ENCODE peak calls at places on chromosomes 3 and 15, in six cellular contexts. O is uterus, Q is cardiac muscle cell, D is colonic mucosa, N is lower lobe of right lung, P is thyroid gland. F is an unnamed sample. For H3K4me1, the result is how much of the 10 kb centered on the place peaks cover.

GRCh38 chr3:107508331-107508730 is 14.4 kb upstream of the BBX start:
- DNase-seq in O (no peak), Q (no peak), D (no peak), N (no peak), P (no peak), F (no peak)

GRCh38 chr15:39855400-39855799 is 64.7 kb downstream of the GPR176 start:
- DNase-seq in O (no peak), Q (no peak), D (no peak), N (no peak), P (no peak), F (no peak)

GRCh38 chr15:81937189-81937588 is 108.6 kb downstream of the MEX3B start:
- DNase-seq in O (no peak), Q (no peak), D (no peak), N (no peak), P (no peak), F (no peak)

GRCh38 chr3:186589856-186590579 is 19.5 kb downstream of the DNAJB11 start:
- DNase-seq in O (no peak), Q (no peak), D (no peak), N (no peak), P (peak), F (no peak)

GRCh38 chr15:69082041-69082502 is 67.6 kb downstream of the NOX5 start:
- DNase-seq in O (peak), Q (no peak), D (no peak), N (no peak), P (no peak), F (no peak)

GRCh38 chr15:75153084-75153483 is 48.6 kb upstream of the C15orf39 start:
- DNase-seq in O (no peak), Q (peak), D (no peak), N (no peak), P (no peak), F (no peak)

GRCh38 chr15:25825215-25825614 is 37.9 kb downstream of the ATP10A start:
- DNase-seq in O (no peak), Q (no peak), D (no peak), N (no peak), P (no peak), F (no peak)

GRCh38 chr15:61871926-61872522 is 188.2 kb downstream of the VPS13C start:
- DNase-seq in O (no peak), Q (peak), D (no peak), N (no peak), P (no peak), F (no peak)

GRCh38 chr3:197428117-197428761 is 127.5 kb downstream of the BDH1 start:
- DNase-seq in O (no peak), Q (no peak), D (peak), N (no peak), P (peak), F (no peak)

GRCh38 chr3:38347421-38348200 is 1.0 kb downstream of the XYLB start:
- DNase-seq in O (no peak), Q (no peak), D (peak), N (no peak), P (no peak), F (no peak)

GRCh38 chr15:82647835-82648256 is 683 bp upstream of the CPEB1 start:
- DNase-seq in O (peak), Q (peak), D (no peak), N (peak), P (peak), F (no peak)

GRCh38 chr15:98131924-98132323 is 171.4 kb downstream of the ARRDC4 start:
- DNase-seq in O (no peak), Q (no peak), D (no peak), N (no peak), P (no peak), F (no peak)

GRCh38 chr3:124883766-124884473 is 3.2 kb downstream of the ITGB5 start:
- DNase-seq in O (no peak), Q (no peak), D (no peak), N (no peak), P (no peak), F (no peak)

GRCh38 chr3:62184559-62184958 is 188.8 kb downstream of the FEZF2 start:
- DNase-seq in O (no peak), Q (no peak), D (no peak), N (no peak), P (no peak), F (no peak)

GRCh38 chr15:92538115-92538514 is 117.5 kb downstream of the FAM174B start:
- DNase-seq in O (no peak), Q (no peak), D (no peak), N (no peak), P (no peak), F (no peak)

GRCh38 chr3:144272715-144273114 is 301.1 kb downstream of the DIPK2A start:
- DNase-seq in O (no peak), Q (no peak), D (no peak), N (no peak), P (peak), F (no peak)

DNA sequence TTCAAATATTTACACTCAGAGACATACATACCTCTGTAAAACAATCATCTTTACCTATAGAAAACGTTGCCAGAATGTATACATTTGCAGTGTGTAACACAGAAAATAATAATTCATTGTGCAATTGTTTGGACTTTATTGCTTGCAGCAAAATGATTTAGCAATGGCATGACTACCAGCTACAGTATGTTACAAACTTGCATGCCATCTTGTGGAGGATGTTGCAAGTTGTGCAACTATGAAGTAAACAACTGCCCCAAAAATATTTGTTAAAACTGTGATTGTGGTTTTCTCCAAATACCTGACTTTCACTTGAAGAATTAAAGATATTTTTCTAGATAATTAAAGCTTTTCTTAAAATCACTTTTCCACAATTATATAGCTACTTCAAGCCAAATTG is 27.1 kb upstream of the C3orf49 start:
- DNase-seq in O (no peak), Q (no peak), D (no peak), N (no peak), P (no peak), F (no peak)
- TF ChIP-seq CTCF in O (peak), Q (peak), D (no peak), N (peak), P (no peak), F (no peak)

DNA sequence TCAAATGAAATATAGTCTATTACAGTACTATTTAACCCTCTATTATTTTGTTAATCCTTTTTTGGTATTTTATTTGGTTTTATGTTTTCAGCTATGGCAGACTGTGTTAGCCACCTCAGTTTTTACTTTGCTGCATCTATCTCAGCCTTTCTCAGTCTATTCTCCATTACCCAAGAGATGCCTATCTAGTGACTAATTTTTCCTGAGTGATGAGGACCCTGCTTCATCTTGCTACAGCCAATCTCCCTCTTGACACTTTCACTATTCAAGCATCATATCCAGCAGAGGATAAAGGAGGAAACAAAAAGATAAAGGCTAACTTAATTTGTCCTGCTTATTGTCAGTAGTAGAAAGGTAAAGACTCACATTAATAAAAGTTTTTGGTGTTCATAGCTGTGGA is 141.8 kb upstream of the NECTIN3 start:
- DNase-seq in O (no peak), Q (no peak), D (no peak), N (no peak), P (no peak), F (no peak)
- H3K4me1 ChIP-seq in O (under half), Q (under half), D (under half), N (under half), P (under half), F (under half)

DNA sequence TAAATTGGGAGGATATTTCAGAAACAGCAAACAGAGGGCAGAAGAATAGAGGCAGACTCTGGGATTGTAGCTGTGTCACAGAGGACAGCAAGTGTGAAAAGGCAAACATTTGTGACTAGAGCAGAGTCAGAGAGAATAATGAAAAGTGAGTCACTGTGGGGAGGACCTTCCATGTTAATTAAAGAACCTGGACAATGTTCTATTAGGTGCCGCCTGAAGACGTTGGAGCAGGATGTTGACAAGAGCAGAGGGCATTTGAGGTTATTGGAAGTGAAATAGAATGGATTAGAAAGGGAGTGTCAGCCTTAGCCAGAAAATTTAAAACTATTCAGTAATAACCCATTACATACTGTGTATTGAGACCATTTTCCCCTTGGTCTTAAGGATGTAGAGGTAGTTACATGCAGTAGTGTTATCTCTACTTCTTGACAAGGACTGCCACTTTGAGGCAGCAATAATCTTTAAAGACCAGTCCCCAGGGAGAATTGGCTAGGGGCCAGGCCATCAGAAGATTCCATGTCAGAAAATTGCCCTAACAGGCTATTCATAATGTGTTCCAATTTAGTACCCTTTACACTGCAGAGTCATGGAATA is 5.8 kb downstream of the ACKR2 start:
- DNase-seq in O (no peak), Q (peak), D (no peak), N (no peak), P (peak), F (no peak)
- H3K27ac ChIP-seq in O (no peak), Q (peak), D (peak), N (no peak), P (peak), F (no peak)

DNA sequence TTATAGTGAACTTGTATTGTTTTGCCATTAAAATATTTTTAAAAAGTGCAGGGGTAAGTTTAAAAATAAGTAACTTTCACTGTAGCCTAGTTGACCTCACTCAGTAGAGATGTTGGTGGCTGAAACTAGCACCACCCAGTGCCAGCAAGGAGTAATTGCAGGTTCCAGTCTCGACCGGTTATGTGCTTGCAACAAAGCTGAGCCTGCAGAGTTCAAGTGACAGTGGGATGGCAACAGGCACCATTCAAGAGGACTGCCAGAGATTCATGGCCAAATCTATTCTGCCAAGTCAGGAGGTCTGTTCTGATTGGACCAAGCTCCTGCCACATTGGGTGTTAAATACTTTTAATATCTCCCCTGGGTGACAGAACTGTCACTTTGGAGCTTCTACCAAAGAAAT is 2.7 kb downstream of the ADAMTS7 start:
- DNase-seq in O (no peak), Q (peak), D (peak), N (no peak), P (no peak), F (no peak)
- TF ChIP-seq CTCF in O (no peak), Q (peak), D (no peak), N (peak), P (no peak), F (no peak)

DNA sequence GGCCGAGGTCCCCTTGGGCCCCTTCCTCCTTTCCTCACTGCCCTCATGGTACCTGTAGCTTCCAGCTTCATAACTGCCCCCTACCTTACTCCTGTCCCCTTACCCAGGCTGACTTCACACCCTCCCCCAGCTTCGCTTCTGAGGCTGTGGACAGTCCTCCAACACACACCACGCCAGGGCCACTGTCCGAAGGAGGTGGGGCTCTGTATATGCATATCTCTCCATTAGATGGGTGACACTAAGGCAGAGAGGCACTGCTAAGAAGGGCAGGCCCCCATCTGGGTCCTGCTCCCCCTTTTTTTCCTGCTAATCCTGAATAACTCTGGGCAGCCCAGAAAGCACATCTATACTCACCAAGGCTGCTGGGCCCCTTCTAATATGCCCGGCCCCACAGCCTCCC is 1.0 kb upstream of the COL7A1 start:
- DNase-seq in O (no peak), Q (no peak), D (no peak), N (no peak), P (no peak), F (no peak)
- H3K4me1 ChIP-seq in O (under half), Q (under half), D (under half), N (under half), P (under half), F (under half)

DNA sequence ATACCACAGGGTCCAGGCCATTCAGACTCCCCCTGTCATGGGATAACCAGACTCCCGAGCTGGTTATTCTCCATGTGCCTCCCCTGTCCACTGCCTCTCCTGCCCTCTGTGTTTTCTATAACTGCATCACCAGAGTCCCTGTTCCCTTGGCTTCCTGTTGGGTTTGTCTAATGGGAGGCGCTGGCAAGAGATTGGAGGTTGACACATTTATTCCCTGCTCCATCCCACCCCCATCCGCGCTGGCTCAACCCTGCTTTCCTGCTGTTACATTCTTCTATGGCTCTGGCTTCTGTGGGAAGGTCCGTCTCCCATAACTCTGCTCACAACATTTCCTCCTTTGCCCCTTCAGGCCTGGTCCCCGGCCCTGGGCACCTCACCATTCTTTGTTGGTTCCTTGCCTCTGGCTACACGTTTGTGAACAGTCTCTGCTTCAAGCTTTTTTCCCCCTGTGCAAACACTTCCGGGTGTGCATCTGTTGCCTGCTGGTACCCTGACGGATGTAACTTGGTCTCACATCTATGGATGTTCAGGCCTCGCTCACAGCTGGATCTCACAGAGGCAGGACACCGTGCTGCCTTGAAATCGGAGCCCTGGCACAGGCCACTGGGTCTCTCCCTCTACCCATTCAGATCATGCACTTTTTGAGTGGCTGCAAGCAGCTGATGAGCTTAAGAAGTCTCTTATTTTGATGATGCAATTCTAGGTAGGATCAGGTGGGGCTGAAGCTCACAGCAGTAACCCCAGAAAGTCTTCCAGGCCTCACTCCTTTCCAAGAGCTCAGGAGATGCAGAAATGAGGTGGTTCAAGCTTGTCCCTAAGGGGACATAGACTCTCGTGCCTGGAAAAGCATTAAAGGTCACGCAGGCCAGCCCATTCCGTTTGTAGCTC is 68.6 kb upstream of the ATP13A3 start:
- DNase-seq in O (no peak), Q (no peak), D (no peak), N (no peak), P (peak), F (no peak)
- H3K27ac ChIP-seq in O (no peak), Q (peak), D (no peak), N (no peak), P (peak), F (no peak)

DNA sequence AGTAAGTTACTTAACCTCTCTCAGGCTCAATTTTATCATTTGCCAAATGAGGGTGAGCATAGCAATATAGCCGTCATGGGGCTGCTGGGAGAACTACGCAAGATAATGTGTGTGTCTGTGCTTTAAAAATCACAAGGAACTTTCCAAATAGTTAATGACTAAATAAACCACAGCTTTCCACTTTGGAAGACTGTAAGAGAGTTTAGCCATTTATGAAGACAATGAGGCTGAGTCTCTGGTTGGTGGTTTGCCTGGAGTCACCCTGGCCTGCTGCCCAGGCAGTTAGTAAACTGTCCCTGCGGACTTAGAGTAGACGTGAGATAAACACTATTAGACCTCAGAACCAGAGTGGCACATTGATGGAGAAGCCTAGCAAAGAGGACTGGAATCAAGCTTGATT is 357.7 kb downstream of the CLSTN2 start:
- DNase-seq in O (peak), Q (no peak), D (peak), N (no peak), P (peak), F (no peak)
- TF ChIP-seq CTCF in O (no peak), Q (no peak), D (no peak), N (no peak), P (no peak), F (no peak)

F was measured in pancreas.